ENCODE peak calls at places on chromosomes 11 and 22, in seven cellular contexts. P, S, Z, R, M, Y and I are unnamed samples.

GRCh38 chr11:48036011-48036410 is 55.7 kb downstream of the PTPRJ start:
- DNase-seq in P (no peak), S (no peak), Z (no peak), R (peak; percentile 31), M (no peak), Y (no peak), I (no peak)

GRCh38 chr11:59173964-59174663 is 2.2 kb downstream of the DTX4 start:
- DNase-seq in P (no peak), S (peak; percentile 86), Z (no peak), R (peak; percentile 59), M (peak; percentile 64), Y (no peak), I (no peak)

GRCh38 chr22:17155941-17156340 is 3.1 kb downstream of the HDHD5 start:
- DNase-seq in P (no peak), S (no peak), Z (no peak), R (no peak), M (no peak), Y (no peak), I (no peak)

GRCh38 chr11:122879785-122880184 is 2.8 kb upstream of the JHY start:
- DNase-seq in P (no peak), S (no peak), Z (no peak), R (no peak), M (no peak), Y (no peak), I (no peak)

GRCh38 chr11:36619502-36619901 is 21.5 kb upstream of the RAG2 start:
- DNase-seq in P (no peak), S (no peak), Z (no peak), R (no peak), M (no peak), Y (no peak), I (no peak)

GRCh38 chr11:63901660-63902059 is 15.3 kb downstream of the RCOR2 start:
- DNase-seq in P (no peak), S (no peak), Z (no peak), R (peak; percentile 30), M (no peak), Y (no peak), I (no peak)

GRCh38 chr11:120658071-120658423 is 146.5 kb downstream of the GRIK4 start:
- DNase-seq in P (no peak), S (no peak), Z (no peak), R (no peak), M (no peak), Y (no peak), I (no peak)

GRCh38 chr11:59008942-59009341 is 69.7 kb downstream of the GLYATL1 start:
- DNase-seq in P (no peak), S (no peak), Z (no peak), R (no peak), M (peak; percentile 64), Y (no peak), I (no peak)

GRCh38 chr11:71207563-71207962 is 44.8 kb downstream of the SHANK2 start:
- DNase-seq in P (no peak), S (no peak), Z (no peak), R (no peak), M (no peak), Y (no peak), I (no peak)

GRCh38 chr11:11987503-11988022 is 20.9 kb downstream of the DKK3 start:
- DNase-seq in P (peak; percentile 45), S (peak; percentile 35), Z (no peak), R (peak; percentile 78), M (no peak), Y (no peak), I (no peak)

GRCh38 chr11:32884770-32885384 is 7.7 kb upstream of the QSER1 start:
- DNase-seq in P (no peak), S (peak; percentile 15), Z (no peak), R (no peak), M (no peak), Y (no peak), I (no peak)

GRCh38 chr22:35620624-35621245 is 3.6 kb upstream of the MB start:
- DNase-seq in P (no peak), S (no peak), Z (no peak), R (peak; percentile 36), M (no peak), Y (no peak), I (no peak)

GRCh38 chr11:61480936-61481335 is 27.6 kb upstream of the LRRC10B start:
- DNase-seq in P (no peak), S (no peak), Z (no peak), R (no peak), M (no peak), Y (no peak), I (no peak)

GRCh38 chr22:38018938-38019827 is 34.8 kb upstream of the SOX10 start:
- DNase-seq in P (no peak), S (no peak), Z (no peak), R (no peak), M (no peak), Y (no peak), I (no peak)

DNA sequence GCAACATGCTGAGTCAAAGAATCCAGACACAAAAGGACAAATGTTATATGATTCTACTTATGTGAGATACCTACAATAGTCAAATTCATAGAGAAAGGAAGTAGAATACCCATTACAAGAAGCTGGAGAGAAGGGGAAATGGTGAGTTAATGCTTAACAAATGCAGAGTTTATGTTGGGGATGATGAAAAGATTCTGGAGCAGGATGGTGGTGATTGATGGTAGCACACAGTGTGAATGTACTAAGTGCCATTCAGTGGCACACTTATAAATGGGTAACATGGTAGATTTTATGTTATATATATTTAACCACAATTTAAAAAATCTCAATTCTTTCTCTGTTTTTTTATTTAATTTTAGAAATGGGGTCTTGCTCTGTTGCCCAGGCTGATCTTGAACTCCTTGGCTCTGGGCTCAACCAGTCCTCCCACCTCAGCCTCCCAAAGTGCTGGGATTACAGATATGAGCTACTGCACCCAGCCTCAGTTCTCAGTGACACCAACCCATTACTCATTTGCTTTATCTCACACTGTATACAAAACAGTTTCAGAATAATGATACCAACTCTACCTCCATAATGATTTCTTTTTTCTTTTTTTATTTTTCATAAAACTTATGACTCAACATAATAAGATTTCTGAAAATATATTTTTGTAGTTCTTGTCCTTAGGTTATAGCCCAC is 9.6 kb upstream of the RELA start:
- DNase-seq in P (no peak), S (no peak), Z (no peak), R (no peak), M (no peak), Y (no peak), I (no peak)
- H3K4me3 ChIP-seq in P (no peak overlapping the region), S (no peak overlapping the region), Z (no peak overlapping the region), R (no peak overlapping the region), M (no peak overlapping the region), Y (no peak overlapping the region), I (no peak overlapping the region)

GRCh38 chr11:17075506-17075905 is 2.0 kb downstream of the RPS13 start:
- DNase-seq in P (no peak), S (no peak), Z (no peak), R (no peak), M (no peak), Y (no peak), I (no peak)
- H3K4me3 ChIP-seq in P (no peak overlapping the region), S (no peak overlapping the region), Z (peak overlapping the region; percentile 91), R (no peak overlapping the region), M (no peak overlapping the region), Y (no peak overlapping the region), I (no peak overlapping the region)

GRCh38 chr22:24584871-24585411 is 7.9 kb downstream of the LRRC75B start:
- DNase-seq in P (no peak), S (no peak), Z (no peak), R (no peak), M (no peak), Y (no peak), I (no peak)

GRCh38 chr22:24587251-24587650 is 5.6 kb downstream of the LRRC75B start:
- DNase-seq in P (no peak), S (no peak), Z (no peak), R (no peak), M (no peak), Y (no peak), I (no peak)

GRCh38 chr22:24585927-24586546 is 6.8 kb downstream of the LRRC75B start:
- DNase-seq in P (no peak), S (no peak), Z (no peak), R (no peak), M (no peak), Y (no peak), I (no peak)

GRCh38 chr22:24583972-24584790 is 8.7 kb downstream of the LRRC75B start:
- DNase-seq in P (no peak), S (no peak), Z (no peak), R (no peak), M (no peak), Y (no peak), I (no peak)

DNA sequence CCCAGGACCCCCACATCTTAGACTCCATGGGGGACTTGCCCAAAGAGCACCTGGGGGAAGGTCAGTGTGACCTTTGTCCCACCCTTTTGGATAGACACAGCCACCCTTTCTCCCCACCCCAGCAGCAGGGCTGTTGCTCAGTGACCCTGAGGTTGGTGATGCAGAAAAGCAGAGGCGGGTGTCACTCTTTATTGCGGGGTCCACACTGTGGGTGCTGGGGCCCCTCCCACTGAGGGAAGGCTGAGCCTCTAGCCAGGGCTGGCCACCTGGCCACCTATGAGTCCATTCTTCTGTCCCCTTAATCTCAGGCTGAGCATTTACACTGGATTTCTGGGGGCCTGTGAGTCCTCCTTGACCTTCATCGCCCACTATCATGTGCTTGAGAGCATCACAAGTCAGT is 7.4 kb downstream of the LRRC75B start:
- DNase-seq in P (no peak), S (no peak), Z (no peak), R (no peak), M (no peak), Y (no peak), I (no peak)
- H3K4me3 ChIP-seq in P (no peak overlapping the region), S (no peak overlapping the region), Z (no peak overlapping the region), R (no peak overlapping the region), M (no peak overlapping the region), Y (no peak overlapping the region), I (no peak overlapping the region)

DNA sequence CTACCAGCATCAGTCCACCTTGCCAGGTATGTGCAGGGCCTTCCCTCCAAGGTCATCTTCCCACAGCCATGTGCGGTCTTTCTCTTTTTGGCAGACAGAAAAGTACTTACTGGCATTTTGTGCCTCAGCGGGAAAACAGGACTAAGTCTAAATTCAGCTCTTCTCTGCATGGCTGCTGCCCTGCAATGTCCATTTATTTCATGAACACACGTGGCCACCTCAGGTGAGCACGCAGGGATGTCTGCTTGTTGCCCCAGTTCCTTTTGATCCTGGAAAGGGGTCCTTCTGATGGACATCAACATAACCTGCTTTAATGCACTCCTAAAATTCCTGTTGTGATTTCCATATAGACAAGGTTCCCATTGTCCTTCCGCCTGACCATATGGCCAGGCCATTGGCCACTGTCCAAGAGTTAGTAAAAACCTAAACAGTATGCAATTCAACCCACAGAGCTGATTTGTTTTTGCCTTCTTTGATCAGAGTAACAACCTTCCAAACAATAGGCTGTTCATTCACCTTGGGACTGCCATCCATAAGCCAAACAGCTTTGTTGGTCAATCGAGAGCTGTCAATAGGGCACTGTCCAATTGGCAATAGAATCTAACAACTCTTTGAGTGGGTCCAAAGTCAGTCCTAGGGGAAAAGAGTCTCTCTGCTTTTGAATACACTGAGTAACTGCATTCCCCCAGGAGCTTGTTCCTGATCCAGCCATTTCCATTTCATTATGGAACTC is 5.9 kb downstream of the TREH start:
- DNase-seq in P (no peak), S (no peak), Z (no peak), R (no peak), M (no peak), Y (no peak), I (no peak)
- H3K4me3 ChIP-seq in P (no peak overlapping the region), S (no peak overlapping the region), Z (no peak overlapping the region), R (no peak overlapping the region), M (no peak overlapping the region), Y (no peak overlapping the region), I (no peak overlapping the region)

GRCh38 chr11:108853864-108854263 is 189.0 kb downstream of the DDX10 start:
- DNase-seq in P (no peak), S (peak; percentile 49), Z (no peak), R (no peak), M (no peak), Y (no peak), I (no peak)
- H3K4me3 ChIP-seq in P (no peak overlapping the region), S (no peak overlapping the region), Z (peak overlapping the region; percentile 45), R (no peak overlapping the region), M (no peak overlapping the region), Y (peak overlapping the region; percentile 43), I (peak overlapping the region; percentile 48)